ENCODE peak calls at places on chromosomes 1 and 21, in four cellular contexts. One of them, this sample, is unnamed. For H3K27me3, the result is how much of the 10 kb centered on the place peaks cover.

GRCh38 chr1:194277927-194278326 is 1091.5 kb upstream of the B3GALT2 start:
- DNase-seq in GM12878: no peak
- DNase-seq in K562: no peak
- DNase-seq in H1: no peak
- DNase-seq in this sample: no peak

GRCh38 chr1:22184892-22185612 is 42.2 kb upstream of the WNT4 start:
- DNase-seq in GM12878: no peak
- DNase-seq in K562: no peak
- DNase-seq in H1: peak
- DNase-seq in this sample: no peak

GRCh38 chr1:1162597-1163537 is 10.8 kb upstream of the TTLL10 start:
- DNase-seq in GM12878: no peak
- DNase-seq in K562: no peak
- DNase-seq in H1: no peak
- DNase-seq in this sample: peak

GRCh38 chr1:38353956-38354355 is 307.4 kb upstream of the POU3F1 start:
- DNase-seq in GM12878: no peak
- DNase-seq in K562: no peak
- DNase-seq in H1: no peak
- DNase-seq in this sample: no peak

GRCh38 chr1:24341260-24341659 is 22.1 kb downstream of the GRHL3 start:
- DNase-seq in GM12878: no peak
- DNase-seq in K562: no peak
- DNase-seq in H1: no peak
- DNase-seq in this sample: no peak

GRCh38 chr1:185813401-185813979 is 79.3 kb downstream of the HMCN1 start:
- DNase-seq in GM12878: no peak
- DNase-seq in K562: peak
- DNase-seq in H1: no peak
- DNase-seq in this sample: peak

GRCh38 chr1:66271904-66272254 is 262.1 kb upstream of the SGIP1 start:
- DNase-seq in GM12878: no peak
- DNase-seq in K562: no peak
- DNase-seq in H1: no peak
- DNase-seq in this sample: no peak

GRCh38 chr1:160429125-160429551 is 28.8 kb downstream of the VANGL2 start:
- DNase-seq in GM12878: peak
- DNase-seq in K562: no peak
- DNase-seq in H1: no peak
- DNase-seq in this sample: no peak

GRCh38 chr1:37901893-37902225 is 42.5 kb upstream of the MTF1 start:
- DNase-seq in GM12878: no peak
- DNase-seq in K562: no peak
- DNase-seq in H1: no peak
- DNase-seq in this sample: no peak

GRCh38 chr1:245110406-245110805 is 44.4 kb upstream of the KIF26B start:
- DNase-seq in GM12878: no peak
- DNase-seq in K562: no peak
- DNase-seq in H1: no peak
- DNase-seq in this sample: no peak

GRCh38 chr1:205072286-205072685 is 12.0 kb downstream of the TMEM81 start:
- DNase-seq in GM12878: no peak
- DNase-seq in K562: no peak
- DNase-seq in H1: no peak
- DNase-seq in this sample: no peak

GRCh38 chr1:236534164-236534651 is 10.4 kb downstream of the LGALS8 start:
- DNase-seq in GM12878: no peak
- DNase-seq in K562: no peak
- DNase-seq in H1: no peak
- DNase-seq in this sample: no peak

GRCh38 chr1:16236091-16236494 is 890 bp downstream of the CPLANE2 start:
- DNase-seq in GM12878: peak
- DNase-seq in K562: peak
- DNase-seq in H1: no peak
- DNase-seq in this sample: peak

GRCh38 chr1:8985915-8986813 is 40.1 kb downstream of the SLC2A7 start:
- DNase-seq in GM12878: no peak
- DNase-seq in K562: no peak
- DNase-seq in H1: no peak
- DNase-seq in this sample: peak

GRCh38 chr1:9289090-9289534 is 3.6 kb upstream of the SPSB1 start:
- DNase-seq in GM12878: peak
- DNase-seq in K562: peak
- DNase-seq in H1: peak
- DNase-seq in this sample: peak

GRCh38 chr1:18749569-18749968 is 109.9 kb downstream of the TAS1R2 start:
- DNase-seq in GM12878: no peak
- DNase-seq in K562: no peak
- DNase-seq in H1: no peak
- DNase-seq in this sample: no peak

GRCh38 chr1:178928041-178928440 is 57.2 kb upstream of the ANGPTL1 start:
- DNase-seq in GM12878: no peak
- DNase-seq in K562: no peak
- DNase-seq in H1: no peak
- DNase-seq in this sample: no peak

GRCh38 chr1:240000634-240001033 is 91.0 kb upstream of the FMN2 start:
- DNase-seq in GM12878: no peak
- DNase-seq in K562: no peak
- DNase-seq in H1: no peak
- DNase-seq in this sample: no peak

GRCh38 chr1:226072347-226072746 is 9.8 kb downstream of the H3-3A start:
- DNase-seq in GM12878: no peak
- DNase-seq in K562: no peak
- DNase-seq in H1: no peak
- DNase-seq in this sample: no peak

GRCh38 chr1:53684741-53685140 is 54.2 kb downstream of the GLIS1 start:
- DNase-seq in GM12878: no peak
- DNase-seq in K562: no peak
- DNase-seq in H1: no peak
- DNase-seq in this sample: no peak

GRCh38 chr21:44391345-44392091 is 38.1 kb downstream of the TRPM2 start:
- DNase-seq in GM12878: no peak
- DNase-seq in K562: no peak
- DNase-seq in H1: no peak
- DNase-seq in this sample: no peak

GRCh38 chr1:53330819-53331218 is 2.9 kb upstream of the LRP8 start:
- DNase-seq in GM12878: no peak
- DNase-seq in K562: no peak
- DNase-seq in H1: no peak
- DNase-seq in this sample: no peak

GRCh38 chr1:41699861-41700248 is 215.4 kb upstream of the EDN2 start:
- DNase-seq in GM12878: no peak
- DNase-seq in K562: no peak
- DNase-seq in H1: no peak
- DNase-seq in this sample: no peak

GRCh38 chr1:55049914-55050278 is 10.5 kb downstream of the PCSK9 start:
- DNase-seq in GM12878: no peak
- DNase-seq in K562: no peak
- DNase-seq in H1: no peak
- DNase-seq in this sample: no peak

GRCh38 chr1:8598783-8599182 is 218.7 kb downstream of the RERE start:
- DNase-seq in GM12878: no peak
- DNase-seq in K562: no peak
- DNase-seq in H1: no peak
- DNase-seq in this sample: no peak

GRCh38 chr1:117164209-117164608 is 42.7 kb upstream of the TRIM45 start:
- DNase-seq in GM12878: no peak
- DNase-seq in K562: no peak
- DNase-seq in H1: no peak
- DNase-seq in this sample: no peak

GRCh38 chr1:32626176-32626575 is 24.2 kb downstream of the ZBTB8OS start:
- DNase-seq in GM12878: no peak
- DNase-seq in K562: no peak
- DNase-seq in H1: no peak
- DNase-seq in this sample: no peak

GRCh38 chr1:154178006-154178405 is 13.9 kb downstream of the TPM3 start:
- DNase-seq in GM12878: no peak
- DNase-seq in K562: peak
- DNase-seq in H1: no peak
- DNase-seq in this sample: no peak

GRCh38 chr21:31892686-31893085 is 19.9 kb downstream of the HUNK start:
- DNase-seq in GM12878: no peak
- DNase-seq in K562: no peak
- DNase-seq in H1: no peak
- DNase-seq in this sample: no peak

GRCh38 chr1:84427520-84428188 is 29.4 kb downstream of the DNASE2B start:
- DNase-seq in GM12878: no peak
- DNase-seq in K562: no peak
- DNase-seq in H1: no peak
- DNase-seq in this sample: peak

GRCh38 chr1:239247299-239247698 is 139.1 kb upstream of the CHRM3 start:
- DNase-seq in GM12878: no peak
- DNase-seq in K562: no peak
- DNase-seq in H1: no peak
- DNase-seq in this sample: no peak

GRCh38 chr1:147717051-147717705 is 43.2 kb downstream of the GJA5 start:
- DNase-seq in GM12878: no peak
- DNase-seq in K562: no peak
- DNase-seq in H1: no peak
- DNase-seq in this sample: peak

GRCh38 chr1:117161887-117162286 is 40.3 kb upstream of the TRIM45 start:
- DNase-seq in GM12878: no peak
- DNase-seq in K562: no peak
- DNase-seq in H1: no peak
- DNase-seq in this sample: no peak

GRCh38 chr1:248758352-248758751 is 2.8 kb upstream of the LYPD8 start:
- DNase-seq in GM12878: no peak
- DNase-seq in K562: peak
- DNase-seq in H1: no peak
- DNase-seq in this sample: no peak

GRCh38 chr1:211632808-211633522 is 42.5 kb downstream of the NEK2 start:
- DNase-seq in GM12878: no peak
- DNase-seq in K562: no peak
- DNase-seq in H1: no peak
- DNase-seq in this sample: no peak

GRCh38 chr1:211631168-211631567 is 44.3 kb downstream of the NEK2 start:
- DNase-seq in GM12878: no peak
- DNase-seq in K562: no peak
- DNase-seq in H1: no peak
- DNase-seq in this sample: no peak

GRCh38 chr1:211633523-211633843 is 41.9 kb downstream of the NEK2 start:
- DNase-seq in GM12878: no peak
- DNase-seq in K562: peak
- DNase-seq in H1: no peak
- DNase-seq in this sample: no peak

GRCh38 chr1:211630236-211631081 is 45.0 kb downstream of the NEK2 start:
- DNase-seq in GM12878: no peak
- DNase-seq in K562: peak
- DNase-seq in H1: peak
- DNase-seq in this sample: no peak

GRCh38 chr1:211632117-211632807 is 43.2 kb downstream of the NEK2 start:
- DNase-seq in GM12878: no peak
- DNase-seq in K562: no peak
- DNase-seq in H1: no peak
- DNase-seq in this sample: no peak
- H3K27me3 ChIP-seq in GM12878: under half
- H3K27me3 ChIP-seq in K562: under half
- H3K27me3 ChIP-seq in H1: under half
- H3K27me3 ChIP-seq in this sample: under half

GRCh38 chr21:25750085-25750484 is 15.3 kb downstream of the GABPA start:
- DNase-seq in GM12878: no peak
- DNase-seq in K562: no peak
- DNase-seq in H1: no peak
- DNase-seq in this sample: no peak

GRCh38 chr21:25756190-25756932 is 21.6 kb downstream of the GABPA start:
- DNase-seq in GM12878: no peak
- DNase-seq in K562: no peak
- DNase-seq in H1: no peak
- DNase-seq in this sample: no peak

GRCh38 chr21:25752389-25752788 is 17.6 kb downstream of the GABPA start:
- DNase-seq in GM12878: no peak
- DNase-seq in K562: no peak
- DNase-seq in H1: no peak
- DNase-seq in this sample: no peak
- TF ChIP-seq SRF in GM12878: no peak
- TF ChIP-seq SRF in K562: no peak
- TF ChIP-seq SRF in H1: no peak
- TF ChIP-seq SRF in this sample: no peak

DNA sequence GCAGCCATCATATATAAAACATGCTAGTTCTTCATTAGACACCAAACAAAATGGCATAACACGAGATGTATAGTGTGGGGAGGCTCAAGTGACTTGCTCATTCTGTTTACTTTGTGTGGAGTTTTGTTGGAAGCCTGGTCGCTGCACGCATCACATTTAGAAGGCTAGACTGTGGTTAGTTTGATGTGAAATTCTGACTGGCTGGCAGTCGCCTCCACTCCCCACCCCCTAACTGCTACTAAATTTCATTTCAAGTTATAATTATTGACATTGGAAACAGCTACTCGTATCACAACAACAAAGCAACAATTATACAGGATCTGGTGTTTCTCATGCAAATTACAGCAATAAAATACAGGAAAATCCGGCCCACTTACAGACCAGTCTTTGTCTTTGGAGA is 356.1 kb downstream of the LMO4 start:
- DNase-seq in GM12878: no peak
- DNase-seq in K562: no peak
- DNase-seq in H1: no peak
- DNase-seq in this sample: no peak
- TF ChIP-seq JUND in GM12878: no peak
- TF ChIP-seq JUND in K562: no peak
- TF ChIP-seq JUND in H1: no peak
- TF ChIP-seq JUND in this sample: no peak

DNA sequence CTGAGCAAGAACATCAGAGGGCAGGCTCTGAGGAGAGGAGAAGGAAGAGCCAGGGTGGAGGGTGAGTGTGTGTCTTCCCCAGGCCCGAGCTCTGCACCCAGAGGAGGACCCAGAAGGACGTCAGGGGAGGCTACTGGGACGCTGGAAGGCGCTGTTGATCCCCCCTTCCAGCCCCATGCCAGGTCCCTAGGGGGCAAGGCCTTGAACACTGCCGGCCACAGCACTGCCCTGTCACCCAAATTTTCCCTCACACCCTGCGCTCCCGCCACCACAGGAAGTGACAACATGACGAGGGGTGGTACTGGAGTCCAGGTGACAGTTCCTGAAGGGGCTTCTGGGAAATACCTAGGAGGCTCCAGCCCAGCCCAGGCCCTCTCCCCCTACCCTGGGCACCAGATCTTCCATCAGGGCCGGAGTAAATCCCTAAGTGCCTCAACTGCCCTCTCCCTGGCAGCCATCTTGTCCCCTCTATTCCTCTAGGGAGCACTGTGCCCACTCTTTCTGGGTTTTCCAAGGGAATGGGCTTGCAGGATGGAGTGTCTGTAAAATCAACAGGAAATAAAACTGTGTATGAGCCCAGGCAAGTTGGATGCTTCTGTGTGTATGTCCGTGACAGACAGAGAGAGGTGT is 17.1 kb downstream of the BCAN start:
- DNase-seq in GM12878: no peak
- DNase-seq in K562: no peak
- DNase-seq in H1: no peak
- DNase-seq in this sample: no peak
- H3K27me3 ChIP-seq in GM12878: under half
- H3K27me3 ChIP-seq in K562: under half
- H3K27me3 ChIP-seq in H1: under half
- H3K27me3 ChIP-seq in this sample: under half

GRCh38 chr1:75264112-75264511 is 129.9 kb downstream of the LHX8 start:
- DNase-seq in GM12878: no peak
- DNase-seq in K562: no peak
- DNase-seq in H1: no peak
- DNase-seq in this sample: no peak

GRCh38 chr1:75265792-75266191 is 131.6 kb downstream of the LHX8 start:
- DNase-seq in GM12878: peak
- DNase-seq in K562: peak
- DNase-seq in H1: no peak
- DNase-seq in this sample: peak
- TF ChIP-seq SRF in GM12878: no peak
- TF ChIP-seq SRF in K562: no peak
- TF ChIP-seq SRF in H1: no peak
- TF ChIP-seq SRF in this sample: no peak

This sample was measured in HCT116.